ENCODE peak calls at places on chromosomes 1 and 21, in six cellular contexts. C is WERI-Rb-1, W is astrocyte of the hippocampus, D is amniotic stem cell, H is lower lobe of right lung, Z is HEK293T. Q is an unnamed sample.

GRCh38 chr1:182430263-182431068 is 19.5 kb upstream of the RGSL1 start:
- DNase-seq in D (no peak), C (no peak), Z (no peak), W (no peak), H (no peak), Q (no peak)

GRCh38 chr1:176903474-176903873 is 261.0 kb downstream of the ASTN1 start:
- DNase-seq in C (no peak), Z (no peak), W (peak), H (no peak), D (no peak), Q (no peak)

GRCh38 chr1:36572142-36572715 is 89.5 kb upstream of the CSF3R start:
- DNase-seq in W (no peak), Z (no peak), H (peak), C (no peak), D (no peak), Q (no peak)

GRCh38 chr1:20589331-20590312 is 725 bp downstream of the CDA start:
- DNase-seq in W (no peak), Z (peak), H (peak), C (peak), D (no peak), Q (no peak)

GRCh38 chr1:53369034-53369750 is 41.3 kb upstream of the LRP8 start:
- DNase-seq in C (peak), H (no peak), W (no peak), D (no peak), Z (no peak), Q (no peak)

GRCh38 chr1:93814795-93815737 is 63.9 kb downstream of the DNTTIP2 start:
- DNase-seq in C (no peak), H (no peak), Z (no peak), D (no peak), W (peak), Q (no peak)

GRCh38 chr1:244010191-244010590 is 40.9 kb upstream of the ZBTB18 start:
- DNase-seq in W (peak), Z (peak), H (no peak), D (no peak), C (peak), Q (no peak)

GRCh38 chr1:173202430-173203145 is 4.5 kb downstream of the TNFSF4 start:
- DNase-seq in C (peak), D (peak), Z (peak), H (no peak), W (peak), Q (peak)

GRCh38 chr1:161300478-161300877 is 9.3 kb downstream of the MPZ start:
- DNase-seq in C (no peak), Z (no peak), H (no peak), W (no peak), D (no peak), Q (no peak)

GRCh38 chr1:62800825-62801306 is 16.9 kb downstream of the ATG4C start:
- DNase-seq in H (no peak), D (no peak), Z (no peak), W (no peak), C (no peak), Q (no peak)

GRCh38 chr1:10339036-10339567 is 59.8 kb upstream of the PGD start:
- DNase-seq in Z (no peak), D (no peak), W (no peak), H (no peak), C (no peak), Q (no peak)

GRCh38 chr1:93880731-93881130 is 1.7 kb upstream of the DNTTIP2 start:
- DNase-seq in Z (no peak), C (no peak), W (no peak), H (no peak), D (no peak), Q (no peak)

GRCh38 chr1:14946011-14946359 is 207.6 kb upstream of the TMEM51 start:
- DNase-seq in C (no peak), D (no peak), Z (no peak), W (no peak), H (no peak), Q (no peak)

GRCh38 chr21:37257526-37257966 is 9.6 kb downstream of the VPS26C start:
- DNase-seq in Z (no peak), W (peak), D (no peak), H (peak), C (peak), Q (no peak)

GRCh38 chr1:70084314-70084915 is 121.0 kb downstream of the LRRC40 start:
- DNase-seq in C (no peak), D (no peak), H (no peak), W (no peak), Z (no peak), Q (no peak)

GRCh38 chr21:39511102-39511501 is 59.3 kb downstream of the SH3BGR start:
- DNase-seq in D (no peak), W (no peak), C (no peak), H (no peak), Z (no peak), Q (no peak)

GRCh38 chr1:240258910-240259309 is 167.2 kb downstream of the FMN2 start:
- DNase-seq in H (no peak), W (peak), D (peak), Z (no peak), C (no peak), Q (no peak)

GRCh38 chr1:237556911-237557310 is 333.8 kb downstream of the ZP4 start:
- DNase-seq in C (no peak), D (no peak), Z (no peak), W (no peak), H (no peak), Q (no peak)

GRCh38 chr1:210360852-210361477 is 32.3 kb downstream of the HHAT start:
- DNase-seq in W (peak), D (no peak), Z (peak), C (no peak), H (no peak), Q (no peak)

GRCh38 chr1:39626646-39627045 is 12.8 kb downstream of the HEYL start:
- DNase-seq in Z (no peak), H (no peak), C (no peak), D (no peak), W (no peak), Q (no peak)

GRCh38 chr1:89604414-89604735 is 28.5 kb upstream of the LRRC8C start:
- DNase-seq in W (no peak), Z (no peak), H (no peak), D (no peak), C (no peak), Q (no peak)

GRCh38 chr1:192442736-192443135 is 125.9 kb downstream of the RGS21 start:
- DNase-seq in C (no peak), W (no peak), H (no peak), D (no peak), Z (no peak), Q (no peak)

GRCh38 chr1:37739222-37739621 is 25.7 kb downstream of the EPHA10 start:
- DNase-seq in C (no peak), D (no peak), H (no peak), W (no peak), Z (no peak), Q (no peak)

GRCh38 chr1:17451731-17452130 is 12.3 kb upstream of the RCC2 start:
- DNase-seq in C (no peak), Z (no peak), D (no peak), H (no peak), W (peak), Q (no peak)

GRCh38 chr1:207309775-207310273 is 11.7 kb upstream of the CD55 start:
- DNase-seq in H (no peak), W (peak), Z (no peak), D (no peak), C (peak), Q (no peak)

GRCh38 chr1:201419737-201420607 is 1.6 kb downstream of the TNNI1 start:
- DNase-seq in H (no peak), Z (no peak), W (no peak), C (no peak), D (no peak), Q (no peak)

GRCh38 chr1:228246216-228246900 is 38.5 kb downstream of the OBSCN start:
- DNase-seq in C (no peak), H (no peak), W (no peak), D (no peak), Z (no peak), Q (no peak)

GRCh38 chr1:62796151-62796680 is 12.3 kb downstream of the ATG4C start:
- DNase-seq in H (no peak), D (no peak), C (no peak), W (no peak), Z (no peak), Q (no peak)

GRCh38 chr1:219381396-219381795 is 207.7 kb downstream of the LYPLAL1 start:
- DNase-seq in H (no peak), W (no peak), C (no peak), Z (no peak), D (no peak), Q (no peak)

GRCh38 chr1:234433563-234434285 is 45.3 kb downstream of the TARBP1 start:
- DNase-seq in C (no peak), D (peak), Z (no peak), W (peak), H (no peak), Q (no peak)

GRCh38 chr1:98924971-98925370 is 79.7 kb downstream of the PLPPR5 start:
- DNase-seq in Z (no peak), D (no peak), C (no peak), H (no peak), W (no peak), Q (peak)

GRCh38 chr1:5990913-5991783 is 1.1 kb downstream of the NPHP4 start:
- DNase-seq in H (peak), Z (peak), C (peak), W (peak), D (peak), Q (no peak)

GRCh38 chr1:31675761-31676160 is 28.1 kb downstream of the COL16A1 start:
- DNase-seq in H (no peak), D (no peak), C (no peak), W (no peak), Z (no peak), Q (no peak)

GRCh38 chr1:65632230-65632629 is 160.5 kb upstream of the PDE4B start:
- DNase-seq in H (no peak), Z (no peak), C (no peak), D (no peak), W (no peak), Q (no peak)

Q was measured in SK-N-DZ.